ENCODE peak calls at places on chromosomes 13 and 19, in four cellular contexts. J is neural progenitor cell, Q is left ventricle myocardium inferior, A is thoracic aorta. Z is an unnamed sample.

GRCh38 chr13:79549355-79550106 is 68.6 kb downstream of the NDFIP2 start:
- DNase-seq in J (no peak), Q (no peak), A (no peak), Z (no peak)

GRCh38 chr13:53105881-53106280 is 77.3 kb downstream of the OLFM4 start:
- DNase-seq in J (no peak), Q (no peak), A (no peak), Z (no peak)

GRCh38 chr19:4326837-4327251 is 11.8 kb downstream of the STAP2 start:
- DNase-seq in J (peak; percentile 85), Q (no peak), A (no peak), Z (no peak)

GRCh38 chr13:113359556-113359955 is 4.4 kb downstream of the GRTP1 start:
- DNase-seq in J (no peak), Q (no peak), A (no peak), Z (no peak)

GRCh38 chr19:57664269-57665127 is 4.2 kb upstream of the ZSCAN4 start:
- DNase-seq in J (peak; percentile 83), Q (peak; percentile 66), A (no peak), Z (peak; percentile 78)

GRCh38 chr19:34979819-34980640 is 16.0 kb upstream of the ZNF792 start:
- DNase-seq in J (no peak), Q (no peak), A (no peak), Z (no peak)

GRCh38 chr19:18097217-18097992 is at the start of gene MAST3:
- DNase-seq in J (peak; percentile 91), Q (peak; percentile 79), A (no peak), Z (peak; percentile 92)

GRCh38 chr19:13162749-13163608 is 12.8 kb downstream of the IER2 start:
- DNase-seq in J (peak; percentile 97), Q (peak; percentile 97), A (peak; percentile 95), Z (peak; percentile 98)

GRCh38 chr19:51837145-51837544 is 42.2 kb downstream of the FPR3 start:
- DNase-seq in J (no peak), Q (no peak), A (no peak), Z (no peak)

GRCh38 chr13:28582225-28582891 is 76.6 kb upstream of the POMP start:
- DNase-seq in J (no peak), Q (no peak), A (no peak), Z (no peak)

GRCh38 chr13:101915333-101915732 is 462.9 kb downstream of the ITGBL1 start:
- DNase-seq in J (peak; percentile 42), Q (no peak), A (no peak), Z (no peak)

GRCh38 chr19:5850189-5850588 is 1.1 kb downstream of the FUT3 start:
- DNase-seq in J (no peak), Q (no peak), A (no peak), Z (no peak)

GRCh38 chr13:80900557-80900956 is 559.6 kb upstream of the SPRY2 start:
- DNase-seq in J (no peak), Q (no peak), A (no peak), Z (no peak)

GRCh38 chr19:11814707-11815050 is 606 bp downstream of the ZNF440 start:
- DNase-seq in J (peak; percentile 37), Q (no peak), A (no peak), Z (peak; percentile 50)

GRCh38 chr19:17748884-17749638 is 2.2 kb upstream of the FCHO1 start:
- DNase-seq in J (no peak), Q (no peak), A (no peak), Z (no peak)

GRCh38 chr13:98740131-98740530 is 12.3 kb downstream of the SLC15A1 start:
- DNase-seq in J (no peak), Q (no peak), A (no peak), Z (no peak)

GRCh38 chr13:20713751-20714150 is 10.3 kb downstream of the IL17D start:
- DNase-seq in J (no peak), Q (no peak), A (no peak), Z (no peak)

GRCh38 chr19:55600336-55601028 is 394 bp downstream of the ZNF524 start:
- DNase-seq in J (peak; percentile 96), Q (peak; percentile 76), A (no peak), Z (peak; percentile 89)

GRCh38 chr13:101523732-101524131 is 71.3 kb downstream of the ITGBL1 start:
- DNase-seq in J (no peak), Q (no peak), A (peak; percentile 65), Z (no peak)

GRCh38 chr19:37855098-37855497 is 51.3 kb downstream of the WDR87 start:
- DNase-seq in J (no peak), Q (peak; percentile 32), A (no peak), Z (no peak)

GRCh38 chr13:99354371-99354951 is 47.3 kb upstream of the GPR183 start:
- DNase-seq in J (no peak), Q (no peak), A (no peak), Z (no peak)

GRCh38 chr13:56501750-56502149 is 639.0 kb upstream of the PRR20A start:
- DNase-seq in J (no peak), Q (no peak), A (no peak), Z (no peak)

GRCh38 chr13:30727491-30728350 is 7.6 kb upstream of the ALOX5AP start:
- DNase-seq in J (no peak), Q (no peak), A (no peak), Z (no peak)

GRCh38 chr13:66635526-66635925 is 594.6 kb downstream of the PCDH9 start:
- DNase-seq in J (no peak), Q (no peak), A (no peak), Z (no peak)

GRCh38 chr13:27857271-27857670 is 62.5 kb upstream of the PDX1 start:
- DNase-seq in J (no peak), Q (no peak), A (no peak), Z (no peak)

GRCh38 chr13:104705031-104705750 is 1639.0 kb upstream of the SLC10A2 start:
- DNase-seq in J (no peak), Q (no peak), A (no peak), Z (no peak)

GRCh38 chr13:113664751-113665581 is 2.1 kb upstream of the GRK1 start:
- DNase-seq in J (no peak), Q (peak; percentile 2), A (no peak), Z (no peak)

GRCh38 chr13:36352350-36352749 is 6.2 kb upstream of the SPART start:
- DNase-seq in J (no peak), Q (no peak), A (no peak), Z (no peak)

GRCh38 chr13:19153782-19154450 is 27.7 kb downstream of the TUBA3C start:
- DNase-seq in J (no peak), Q (no peak), A (no peak), Z (no peak)

GRCh38 chr19:15154002-15154612 is 46.7 kb downstream of the NOTCH3 start:
- DNase-seq in J (peak; percentile 54), Q (no peak), A (no peak), Z (peak; percentile 63)

GRCh38 chr13:97107815-97108534 is 113.7 kb upstream of the OXGR1 start:
- DNase-seq in J (no peak), Q (no peak), A (no peak), Z (no peak)

GRCh38 chr19:8806661-8807060 is 25.4 kb downstream of the ZNF558 start:
- DNase-seq in J (no peak), Q (no peak), A (no peak), Z (no peak)
- H3K4me1 ChIP-seq in J (no peaks in the 10 kb centered on the region), Q (no peaks in the 10 kb centered on the region), A (no peaks in the 10 kb centered on the region), Z (no peaks in the 10 kb centered on the region)

DNA sequence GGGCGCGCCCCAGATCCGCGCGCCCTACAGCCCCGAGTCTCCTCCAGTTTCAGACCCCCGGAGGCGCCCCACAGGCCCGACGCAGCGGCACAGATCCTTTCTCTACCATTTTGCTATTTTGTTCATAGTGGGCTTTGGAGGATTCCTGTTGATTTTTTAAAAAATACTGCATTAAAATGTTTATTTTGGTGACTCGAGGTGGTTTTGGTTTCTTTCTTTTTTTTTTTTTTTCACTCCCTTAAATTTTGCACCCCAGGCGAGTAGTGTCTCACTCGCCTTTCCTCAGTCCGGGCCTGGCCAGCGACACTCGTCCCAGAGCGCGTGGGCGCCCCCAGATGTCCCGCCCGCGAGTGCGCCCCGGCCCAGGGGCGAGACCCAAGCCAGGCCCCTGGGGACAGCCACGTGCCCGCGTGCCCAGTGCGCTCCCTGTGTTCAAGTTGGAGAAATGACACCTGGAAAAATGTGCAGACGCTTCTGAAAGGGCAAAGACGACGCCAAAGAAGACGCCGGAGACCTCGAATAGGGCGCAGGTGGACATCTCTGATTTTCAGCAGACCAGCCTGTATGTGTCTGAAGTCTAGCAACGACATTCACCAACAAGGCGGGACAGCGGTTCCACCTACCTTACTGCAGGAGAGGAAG is 478 bp upstream of the INSR start:
- DNase-seq in J (peak; percentile 69), Q (peak; percentile 82), A (peak; percentile 23), Z (peak; percentile 88)
- TF ChIP-seq CTCF in J (peak; percentile 41), Q (peak; percentile 58), A (peak; percentile 55), Z (peak; percentile 52)

GRCh38 chr19:1261512-1261862 is 7.6 kb upstream of the CIRBP start:
- DNase-seq in J (peak; percentile 81), Q (no peak), A (no peak), Z (no peak)
- H3K4me1 ChIP-seq in J (peaks cover 58% of the 10 kb centered on the region), Q (peaks cover 85% of the 10 kb centered on the region), A (peaks cover 57% of the 10 kb centered on the region), Z (peaks cover 76% of the 10 kb centered on the region)

GRCh38 chr19:33953592-33953991 is 156.9 kb downstream of the KCTD15 start:
- DNase-seq in J (no peak), Q (no peak), A (no peak), Z (no peak)
- TF ChIP-seq CTCF in J (no peak), Q (peak; percentile 8), A (no peak), Z (no peak)